ENCODE peak calls at places on chromosomes 6 and 20, in eight cellular contexts. R is transverse colon, G is lung, X is pancreas, M is lower lobe of right lung, T is left lung, O is heart left ventricle, D is psoas muscle. J is an unnamed sample.

GRCh38 chr6:41561386-41561785 is 15.2 kb downstream of the FOXP4 start:
- DNase-seq in R (no peak), G (no peak), X (peak; percentile 65), M (no peak), T (no peak), O (no peak), D (no peak), J (no peak)

GRCh38 chr20:32589256-32589655 is 4.1 kb upstream of the NOL4L start:
- DNase-seq in R (no peak), G (no peak), X (no peak), M (no peak), T (no peak), O (no peak), D (no peak), J (no peak)

GRCh38 chr6:56594699-56595098 is 48.0 kb downstream of the DST start:
- DNase-seq in R (peak; percentile 36), G (no peak), X (no peak), M (no peak), T (no peak), O (no peak), D (no peak), J (no peak)

GRCh38 chr20:18847226-18847625 is 33.6 kb downstream of the SCP2D1 start:
- DNase-seq in R (no peak), G (no peak), X (no peak), M (no peak), T (no peak), O (no peak), D (no peak), J (no peak)

GRCh38 chr20:15523431-15523830 is 1049.8 kb downstream of the KIF16B start:
- DNase-seq in R (no peak), G (no peak), X (no peak), M (no peak), T (no peak), O (no peak), D (no peak), J (no peak)

GRCh38 chr6:55250400-55250799 is 76.1 kb downstream of the HCRTR2 start:
- DNase-seq in R (no peak), G (no peak), X (no peak), M (no peak), T (no peak), O (no peak), D (no peak), J (no peak)

GRCh38 chr6:122751291-122751690 is 28.2 kb upstream of the FABP7 start:
- DNase-seq in R (no peak), G (no peak), X (no peak), M (no peak), T (no peak), O (no peak), D (no peak), J (no peak)

GRCh38 chr6:5766260-5766659 is 240.5 kb downstream of the NRN1 start:
- DNase-seq in R (no peak), G (no peak), X (no peak), M (no peak), T (no peak), O (no peak), D (no peak), J (no peak)

GRCh38 chr6:51398064-51398740 is 579.5 kb downstream of the TFAP2B start:
- DNase-seq in R (no peak), G (peak; percentile 37), X (no peak), M (peak; percentile 47), T (no peak), O (no peak), D (no peak), J (no peak)

GRCh38 chr20:36632487-36633284 is 13.3 kb downstream of the SLA2 start:
- DNase-seq in R (no peak), G (no peak), X (no peak), M (no peak), T (no peak), O (no peak), D (no peak), J (no peak)

GRCh38 chr6:40383348-40384115 is 203.6 kb downstream of the LRFN2 start:
- DNase-seq in R (no peak), G (peak; percentile 17), X (no peak), M (no peak), T (no peak), O (no peak), D (no peak), J (no peak)

GRCh38 chr20:14488756-14489479 is 151.5 kb upstream of the FLRT3 start:
- DNase-seq in R (no peak), G (no peak), X (no peak), M (no peak), T (no peak), O (no peak), D (no peak), J (no peak)

GRCh38 chr6:78150425-78150824 is 497.6 kb downstream of the MEI4 start:
- DNase-seq in R (no peak), G (no peak), X (no peak), M (no peak), T (no peak), O (no peak), D (no peak), J (no peak)

GRCh38 chr6:107488875-107489635 is 862 bp upstream of the SOBP start:
- DNase-seq in R (no peak), G (no peak), X (peak; percentile 70), M (peak; percentile 48), T (peak; percentile 79), O (peak; percentile 60), D (peak; percentile 46), J (peak; percentile 43)

DNA sequence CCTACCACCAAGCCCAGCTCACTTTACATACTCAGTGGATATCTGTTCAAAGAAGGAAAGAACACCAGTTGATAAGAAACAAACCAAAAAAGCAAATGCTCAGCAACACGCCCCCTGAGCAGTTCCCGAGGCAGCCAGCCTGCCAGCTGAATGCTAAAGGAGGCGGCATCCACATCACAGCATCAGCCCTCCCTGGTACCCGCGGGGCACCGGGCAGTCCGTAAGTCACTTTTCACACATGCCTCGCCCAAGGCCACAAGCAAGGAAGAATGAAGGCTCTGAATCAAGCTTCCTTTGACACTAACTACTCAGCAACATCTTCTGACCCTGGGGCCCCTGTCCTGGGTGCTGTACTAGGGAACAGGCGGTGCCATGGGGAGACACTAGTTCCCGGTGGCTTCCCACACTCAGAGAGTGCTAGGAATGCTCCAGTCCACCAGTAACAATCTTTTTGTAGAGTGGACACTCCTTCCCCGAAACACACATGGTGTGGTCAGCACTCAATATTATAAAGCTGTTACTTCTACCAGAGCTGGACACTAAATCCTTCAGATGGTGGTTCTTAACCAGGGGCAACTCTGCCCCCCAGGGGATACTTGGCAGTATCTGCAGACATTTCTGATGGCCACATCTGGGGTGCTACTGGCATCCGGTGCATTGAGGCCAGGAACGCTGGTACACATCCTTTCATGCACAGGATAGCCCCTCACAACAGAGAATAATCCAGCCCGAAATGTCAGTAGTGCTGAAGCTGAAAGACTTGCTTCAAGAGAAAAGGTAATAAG is 124.6 kb downstream of the NFATC2 start:
- DNase-seq in R (no peak), G (no peak), X (no peak), M (no peak), T (no peak), O (no peak), D (no peak), J (no peak)
- TF ChIP-seq CTCF in R (no peak), G (no peak), X (no peak), M (no peak), T (no peak), O (no peak), D (no peak), J (no peak)

GRCh38 chr6:27873101-27874030 is 38.8 kb downstream of the OR2B2 start:
- DNase-seq in R (peak; percentile 80), G (no peak), X (peak; percentile 65), M (peak; percentile 73), T (peak; percentile 86), O (peak; percentile 54), D (peak; percentile 21), J (peak; percentile 35)

GRCh38 chr6:27870486-27870885 is 41.7 kb downstream of the OR2B2 start:
- DNase-seq in R (no peak), G (no peak), X (no peak), M (no peak), T (no peak), O (no peak), D (no peak), J (no peak)

GRCh38 chr6:27872634-27873028 is 39.6 kb downstream of the OR2B2 start:
- DNase-seq in R (no peak), G (no peak), X (no peak), M (no peak), T (no peak), O (no peak), D (no peak), J (no peak)

GRCh38 chr6:27867941-27868705 is 44.1 kb downstream of the OR2B2 start:
- DNase-seq in R (no peak), G (no peak), X (no peak), M (no peak), T (no peak), O (no peak), D (no peak), J (no peak)

GRCh38 chr6:27871919-27872633 is 40.1 kb downstream of the OR2B2 start:
- DNase-seq in R (peak; percentile 84), G (peak; percentile 86), X (peak; percentile 77), M (peak; percentile 78), T (peak; percentile 91), O (peak; percentile 77), D (peak; percentile 34), J (peak; percentile 34)
- TF ChIP-seq CTCF in R (no peak), G (no peak), X (no peak), M (no peak), T (no peak), O (no peak), D (no peak), J (no peak)

GRCh38 chr6:11354019-11354418 is 121.6 kb upstream of the NEDD9 start:
- DNase-seq in R (no peak), G (no peak), X (no peak), M (no peak), T (no peak), O (peak; percentile 75), D (no peak), J (peak; percentile 25)

GRCh38 chr6:11346516-11346915 is 114.0 kb upstream of the NEDD9 start:
- DNase-seq in R (no peak), G (no peak), X (no peak), M (no peak), T (no peak), O (no peak), D (no peak), J (no peak)

GRCh38 chr6:11349880-11350279 is 117.4 kb upstream of the NEDD9 start:
- DNase-seq in R (no peak), G (no peak), X (no peak), M (no peak), T (no peak), O (no peak), D (no peak), J (no peak)

GRCh38 chr6:11350294-11350693 is 117.8 kb upstream of the NEDD9 start:
- DNase-seq in R (no peak), G (peak; percentile 49), X (no peak), M (peak; percentile 56), T (no peak), O (no peak), D (no peak), J (no peak)
- TF ChIP-seq CTCF in R (no peak), G (no peak), X (no peak), M (no peak), T (no peak), O (no peak), D (no peak), J (no peak)

DNA sequence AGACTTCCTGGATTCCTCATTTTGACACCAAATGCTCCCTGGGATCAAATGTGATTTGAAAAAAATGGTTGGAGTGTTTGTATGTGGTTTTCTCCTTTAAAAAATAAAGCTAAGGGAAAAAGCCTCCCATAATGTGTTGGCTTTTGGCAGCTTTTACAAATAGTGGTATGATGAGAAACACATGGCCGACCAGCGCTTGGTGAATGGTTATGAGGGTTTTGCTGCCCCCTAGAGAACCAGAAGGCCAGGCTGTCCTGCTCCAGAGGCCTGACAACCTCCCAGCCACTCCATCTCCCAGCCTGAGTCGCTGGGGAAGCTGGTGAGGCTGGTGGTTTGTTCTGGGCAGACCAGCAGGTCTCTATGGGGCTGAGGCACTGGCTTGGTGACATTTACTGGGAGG is 69.3 kb downstream of the CLIC5 start:
- DNase-seq in R (no peak), G (no peak), X (no peak), M (no peak), T (peak; percentile 50), O (peak; percentile 46), D (peak; percentile 27), J (no peak)
- TF ChIP-seq CTCF in R (no peak), G (no peak), X (no peak), M (peak; percentile 33), T (no peak), O (peak; percentile 44), D (peak; percentile 30), J (peak; percentile 54)